ENCODE peak calls at places on chromosomes 16 and 17, in ten cellular contexts. D is endothelial cell of umbilical vein, Z is K562, P is body of pancreas, I is tibial nerve, K is esophagus squamous epithelium, H is uterus, C is HCT116, E is esophagus muscularis mucosa, Q is lower leg skin. A is an unnamed sample.

GRCh38 chr17:6753565-6753964 is 2.3 kb upstream of the XAF1 start:
- DNase-seq in I (no peak), Q (no peak), D (peak; percentile 74), P (no peak), H (no peak), Z (no peak), E (no peak), K (no peak), C (no peak), A (no peak)

GRCh38 chr16:70602831-70603230 is 43.5 kb upstream of the IL34 start:
- DNase-seq in Z (no peak), K (no peak), H (no peak), C (no peak), Q (no peak), P (no peak), D (no peak), E (no peak), I (no peak), A (no peak)

GRCh38 chr17:40347319-40348135 is 17.0 kb downstream of the GJD3 start:
- DNase-seq in H (peak; percentile 52), C (no peak), P (no peak), K (no peak), D (peak; percentile 32), Z (peak; percentile 49), Q (no peak), I (no peak), E (no peak), A (no peak)

GRCh38 chr17:40903129-40903847 is 18.2 kb upstream of the KRT20 start:
- DNase-seq in C (peak; percentile 90), P (no peak), Q (no peak), E (no peak), D (no peak), I (no peak), K (no peak), Z (peak; percentile 32), H (no peak), A (peak; percentile 69)

GRCh38 chr17:8426094-8426720 is 9.5 kb upstream of the NDEL1 start:
- DNase-seq in K (no peak), D (no peak), Q (no peak), P (no peak), E (no peak), H (no peak), C (no peak), Z (no peak), I (no peak), A (peak; percentile 68)

GRCh38 chr16:9138731-9139501 is 47.5 kb downstream of the HAPSTR1 start:
- DNase-seq in D (peak; percentile 60), Z (peak; percentile 81), C (peak; percentile 37), P (peak; percentile 65), E (no peak), K (no peak), Q (peak; percentile 88), I (peak; percentile 51), H (peak; percentile 40), A (peak; percentile 68)

GRCh38 chr16:58046054-58046881 is 20.7 kb downstream of the MMP15 start:
- DNase-seq in Q (no peak), I (no peak), H (no peak), Z (no peak), D (no peak), K (no peak), C (no peak), E (no peak), P (no peak), A (no peak)

GRCh38 chr16:77057161-77057736 is 133.7 kb upstream of the MON1B start:
- DNase-seq in C (no peak), E (no peak), P (no peak), H (no peak), D (no peak), Z (no peak), K (no peak), I (no peak), Q (no peak), A (no peak)

GRCh38 chr17:35368086-35368824 is 5.2 kb downstream of the SLFN11 start:
- DNase-seq in P (peak; percentile 46), H (no peak), Z (no peak), C (no peak), Q (no peak), I (peak; percentile 31), D (no peak), E (no peak), K (no peak), A (peak; percentile 46)

GRCh38 chr17:47279062-47279801 is 25.6 kb downstream of the ITGB3 start:
- DNase-seq in I (peak; percentile 67), K (no peak), E (no peak), Z (peak; percentile 83), H (peak; percentile 84), P (peak; percentile 39), D (peak; percentile 76), Q (peak; percentile 93), C (no peak), A (peak; percentile 56)

GRCh38 chr17:81553616-81554181 is 1.5 kb upstream of the FAAP100 start:
- DNase-seq in K (no peak), P (no peak), E (no peak), C (peak; percentile 16), I (peak; percentile 14), Z (peak; percentile 52), Q (no peak), D (peak; percentile 89), H (peak; percentile 67), A (peak; percentile 33)

GRCh38 chr17:21535686-21536085 is 156.6 kb upstream of the KCNJ18 start:
- DNase-seq in D (no peak), P (no peak), C (no peak), Q (no peak), K (no peak), E (no peak), I (no peak), H (no peak), Z (no peak), A (no peak)

GRCh38 chr16:20430948-20431347 is 20.4 kb upstream of the ACSM2A start:
- DNase-seq in Q (no peak), I (no peak), H (no peak), Z (no peak), K (no peak), P (no peak), E (no peak), C (no peak), D (no peak), A (no peak)

GRCh38 chr17:49438885-49439284 is 24.2 kb upstream of the PHB1 start:
- DNase-seq in P (no peak), H (no peak), I (no peak), Q (peak; percentile 77), D (no peak), Z (no peak), K (no peak), E (no peak), C (no peak), A (no peak)

GRCh38 chr16:87740441-87740840 is 25.3 kb downstream of the KLHDC4 start:
- DNase-seq in I (no peak), Z (no peak), E (no peak), C (no peak), K (no peak), Q (no peak), H (no peak), D (no peak), P (no peak), A (no peak)

GRCh38 chr17:32551186-32551955 is 64.6 kb downstream of the CDK5R1 start:
- DNase-seq in D (peak; percentile 76), K (no peak), Z (no peak), E (no peak), H (no peak), C (no peak), I (no peak), Q (no peak), P (no peak), A (no peak)

GRCh38 chr17:29760771-29761682 is 138.3 kb upstream of the CORO6 start:
- DNase-seq in K (peak; percentile 43), Z (no peak), Q (peak; percentile 97), C (no peak), I (peak; percentile 83), H (peak; percentile 77), D (peak; percentile 89), E (peak; percentile 93), P (peak; percentile 80), A (peak; percentile 90)
- TF ChIP-seq POLR2A in K (no peak), Z (no peak), Q (no peak), C (no peak), I (peak; percentile 70), H (peak; percentile 41), D (peak; percentile 90), E (peak; percentile 21), P (no peak), A (peak; percentile 34)

DNA sequence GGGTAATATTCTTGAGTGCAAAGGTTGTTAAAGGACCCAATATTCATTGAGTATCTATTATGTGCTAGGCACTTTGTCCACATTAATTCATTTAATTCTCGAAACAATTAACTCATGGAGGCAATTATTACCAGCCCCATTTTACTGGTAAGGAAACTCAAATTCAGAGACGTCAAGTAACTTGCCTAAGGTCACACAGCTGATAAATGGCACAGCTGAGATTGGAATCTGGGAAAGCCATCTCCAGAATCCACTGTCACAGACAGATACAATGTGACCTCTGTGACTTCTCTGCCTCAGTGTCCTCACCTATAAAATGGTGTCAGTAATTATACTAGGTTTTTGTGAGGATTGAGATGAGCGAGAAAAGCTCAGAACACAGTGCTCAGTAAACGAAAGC is 320.8 kb upstream of the ZFHX3 start:
- DNase-seq in C (no peak), P (no peak), K (no peak), E (no peak), I (no peak), D (no peak), H (no peak), Z (no peak), Q (no peak), A (no peak)
- TF ChIP-seq CTCF in C (no peak), P (no peak), K (no peak), E (no peak), I (no peak), D (no peak), H (no peak), Z (no peak), Q (no peak), A (no peak)

DNA sequence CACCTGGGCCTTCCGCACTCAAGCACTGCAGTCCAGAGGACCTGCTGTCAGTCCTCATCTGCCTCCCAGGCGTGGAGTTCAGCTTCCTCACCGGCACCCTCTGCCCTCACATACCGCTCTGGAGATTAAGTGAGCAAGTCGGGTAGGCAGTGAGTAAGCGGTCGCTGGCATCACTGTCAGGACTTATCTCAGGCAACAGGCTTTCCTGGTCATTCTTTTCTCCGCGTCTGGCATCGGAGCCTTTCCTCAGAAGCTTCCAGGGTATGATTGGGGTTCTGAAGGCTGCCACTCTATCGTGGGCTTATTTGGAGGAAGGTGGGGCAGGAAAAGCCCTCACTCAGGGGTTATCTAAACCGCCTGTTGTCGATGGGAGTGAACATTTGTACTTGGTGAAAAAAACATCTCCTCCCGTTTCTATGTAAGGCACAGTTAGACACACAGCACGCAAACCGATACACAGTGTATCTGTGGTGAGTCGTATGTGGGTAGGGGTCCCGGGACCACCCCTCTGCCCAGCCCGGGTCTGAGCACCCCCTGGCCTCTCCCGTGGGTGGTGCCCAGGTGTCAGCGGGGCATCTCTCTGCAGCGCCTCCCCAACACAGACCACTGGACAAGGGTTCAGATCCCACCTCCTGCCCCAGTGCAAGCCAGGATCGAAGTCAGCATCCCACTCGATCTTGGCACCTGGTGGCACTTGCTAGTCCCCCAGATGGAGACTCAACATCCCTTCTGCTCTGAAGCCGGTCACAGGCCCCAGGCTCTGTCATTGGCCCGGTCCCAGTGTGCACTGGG is 92.5 kb upstream of the PLCG2 start:
- DNase-seq in C (no peak), Z (peak; percentile 8), K (no peak), I (no peak), E (no peak), D (peak; percentile 99), H (no peak), P (no peak), Q (no peak), A (no peak)
- TF ChIP-seq POLR2A in C (no peak), Z (no peak), K (no peak), I (no peak), E (no peak), D (peak; percentile 80), H (no peak), P (no peak), Q (no peak), A (no peak)

GRCh38 chr16:85557083-85557975 is 55.8 kb upstream of the GSE1 start:
- DNase-seq in C (no peak), K (no peak), Q (no peak), H (peak; percentile 43), D (no peak), E (no peak), Z (peak; percentile 93), P (peak; percentile 62), I (no peak), A (peak; percentile 71)
- TF ChIP-seq CTCF in C (peak; percentile 15), K (peak; percentile 8), Q (no peak), H (no peak), D (no peak), E (peak; percentile 13), Z (no peak), P (no peak), I (peak; percentile 14), A (peak; percentile 18)

A was measured in transverse colon.